ENCODE peak calls at places on chromosome 20, in ten cellular contexts. R, B, P, M, U, Y, D, E, Z and H are unnamed samples.

GRCh38 chr20:13392391-13392790 is 171.3 kb downstream of the ISM1 start:
- DNase-seq in M (no peak), U (no peak), D (no peak), B (no peak), Z (no peak), P (no peak), E (no peak), Y (no peak), R (no peak), H (no peak)

GRCh38 chr20:48339986-48340884 is 487.6 kb downstream of the PREX1 start:
- DNase-seq in B (no peak), E (no peak), M (no peak), U (no peak), P (no peak), Y (no peak), D (no peak), Z (no peak), R (no peak), H (no peak)

GRCh38 chr20:48912065-48912464 is 9.4 kb upstream of the ARFGEF2 start:
- DNase-seq in D (no peak), Z (no peak), R (no peak), M (no peak), B (no peak), U (no peak), P (no peak), E (no peak), Y (no peak), H (no peak)

GRCh38 chr20:4811661-4812181 is 90.0 kb downstream of the PRND start:
- DNase-seq in E (no peak), P (peak), D (no peak), Y (peak), Z (peak), M (no peak), B (no peak), U (no peak), R (no peak), H (peak)

GRCh38 chr20:63441777-63442493 is 30.5 kb downstream of the KCNQ2 start:
- DNase-seq in Y (peak), E (peak), B (peak), R (peak), Z (peak), M (peak), U (no peak), D (peak), P (peak), H (peak)

GRCh38 chr20:54350415-54350814 is 125.0 kb upstream of the DOK5 start:
- DNase-seq in B (no peak), D (no peak), Z (no peak), E (no peak), U (no peak), Y (no peak), M (no peak), R (no peak), P (no peak), H (no peak)

GRCh38 chr20:20733943-20734342 is 21.5 kb upstream of the RALGAPA2 start:
- DNase-seq in E (no peak), Y (no peak), D (no peak), Z (no peak), U (no peak), P (no peak), M (no peak), R (no peak), B (no peak), H (no peak)

GRCh38 chr20:35991142-35991771 is 22.9 kb downstream of the CNBD2 start:
- DNase-seq in M (peak), Z (peak), P (no peak), B (peak), E (peak), R (no peak), D (no peak), U (no peak), Y (no peak), H (no peak)

GRCh38 chr20:62782893-62783278 is 13.4 kb upstream of the MRGBP start:
- DNase-seq in R (no peak), U (no peak), D (no peak), M (no peak), Y (no peak), P (no peak), B (no peak), E (no peak), Z (no peak), H (no peak)

GRCh38 chr20:62186887-62187866 is 4.3 kb downstream of the MTG2 start:
- DNase-seq in Z (no peak), Y (no peak), D (no peak), B (no peak), M (no peak), U (no peak), P (no peak), R (no peak), E (no peak), H (no peak)

GRCh38 chr20:22438926-22439325 is 145.4 kb downstream of the FOXA2 start:
- DNase-seq in R (no peak), Y (no peak), U (no peak), B (no peak), P (no peak), M (peak), D (no peak), Z (no peak), E (no peak), H (no peak)

GRCh38 chr20:62539208-62539607 is 63.4 kb upstream of the GATA5 start:
- DNase-seq in Y (no peak), R (no peak), B (no peak), P (no peak), D (no peak), Z (no peak), U (no peak), E (no peak), M (no peak), H (no peak)

GRCh38 chr20:32138921-32139320 is 29.4 kb downstream of the TM9SF4 start:
- DNase-seq in Z (no peak), D (no peak), P (no peak), Y (no peak), M (no peak), E (no peak), U (no peak), R (no peak), B (no peak), H (no peak)

GRCh38 chr20:13034115-13034514 is 25.3 kb downstream of the SPTLC3 start:
- DNase-seq in Y (no peak), E (no peak), M (no peak), D (no peak), P (no peak), R (no peak), U (no peak), B (no peak), Z (no peak), H (no peak)

GRCh38 chr20:62837790-62838458 is 21.1 kb downstream of the COL9A3 start:
- DNase-seq in R (no peak), D (no peak), B (no peak), M (peak), Y (no peak), Z (peak), E (no peak), U (peak), P (peak), H (no peak)

GRCh38 chr20:57458400-57459160 is 66.4 kb downstream of the CTCFL start:
- DNase-seq in Z (peak), R (no peak), P (no peak), B (no peak), M (no peak), D (no peak), U (no peak), E (no peak), Y (no peak), H (no peak)

GRCh38 chr20:35129647-35130069 is 17.5 kb downstream of the EDEM2 start:
- DNase-seq in Y (no peak), Z (no peak), M (no peak), P (no peak), U (no peak), R (no peak), B (no peak), E (peak), D (no peak), H (no peak)

GRCh38 chr20:4929686-4930397 is 71.5 kb downstream of the SLC23A2 start:
- DNase-seq in P (no peak), M (no peak), Y (no peak), U (no peak), B (no peak), E (no peak), Z (no peak), D (no peak), R (no peak), H (no peak)

GRCh38 chr20:826695-827323 is 6.7 kb upstream of the FAM110A start:
- DNase-seq in P (peak), Y (no peak), E (no peak), D (no peak), U (no peak), B (no peak), Z (peak), R (no peak), M (no peak), H (no peak)